ENCODE peak calls at places on chromosomes 4 and X, in five cellular contexts. S, T, U, P and A are unnamed samples.

GRCh38 chr4:111798840-111799239 is 346.4 kb upstream of the FAM241A start:
- DNase-seq in U (no peak), T (no peak), P (no peak), S (no peak), A (no peak)

GRCh38 chrX:12113321-12113720 is 25.0 kb upstream of the FRMPD4 start:
- DNase-seq in P (no peak), U (no peak), T (no peak), S (no peak), A (no peak)

GRCh38 chrX:49257074-49257790 is 7.3 kb downstream of the FOXP3 start:
- DNase-seq in S (no peak), P (no peak), T (no peak), U (no peak), A (no peak)

GRCh38 chrX:40201486-40201885 is 103.7 kb upstream of the BCOR start:
- DNase-seq in S (peak), P (no peak), U (no peak), T (no peak), A (no peak)

GRCh38 chrX:30982467-30982866 is 89.4 kb downstream of the FTHL17 start:
- DNase-seq in P (no peak), S (no peak), T (no peak), U (no peak), A (no peak)

GRCh38 chr4:2797545-2798305 is 4.8 kb downstream of the SH3BP2 start:
- DNase-seq in S (peak), U (no peak), P (no peak), T (peak), A (peak)

GRCh38 chr4:36187723-36188333 is 56.5 kb downstream of the ARAP2 start:
- DNase-seq in S (no peak), P (no peak), U (peak), T (no peak), A (no peak)

GRCh38 chr4:48594185-48594584 is 104.1 kb downstream of the ZAR1 start:
- DNase-seq in P (no peak), S (no peak), U (no peak), T (no peak), A (no peak)

GRCh38 chrX:8688776-8689175 is 43.2 kb downstream of the ANOS1 start:
- DNase-seq in P (no peak), U (no peak), T (no peak), S (no peak), A (no peak)

GRCh38 chr4:13530823-13531608 is 13.3 kb downstream of the NKX3-2 start:
- DNase-seq in S (peak), T (no peak), P (no peak), U (no peak), A (no peak)

GRCh38 chrX:68398286-68398685 is 35.0 kb downstream of the OPHN1 start:
- DNase-seq in T (no peak), U (no peak), S (no peak), P (no peak), A (no peak)

GRCh38 chr4:8015512-8015911 is 75.9 kb upstream of the AFAP1 start:
- DNase-seq in T (no peak), P (no peak), U (no peak), S (no peak), A (no peak)

GRCh38 chrX:19514791-19515614 is at the start of gene MAP3K15:
- DNase-seq in T (peak), S (peak), U (peak), P (no peak), A (peak)

GRCh38 chr4:90002406-90003040 is 107.9 kb downstream of the MMRN1 start:
- DNase-seq in P (no peak), U (no peak), S (no peak), T (no peak), A (no peak)

GRCh38 chr4:101103381-101104142 is 243.8 kb downstream of the PPP3CA start:
- DNase-seq in U (no peak), T (no peak), P (no peak), S (peak), A (no peak)

GRCh38 chr4:152828122-152828521 is 48.4 kb downstream of the ARFIP1 start:
- DNase-seq in S (no peak), U (no peak), T (no peak), P (no peak), A (no peak)

GRCh38 chrX:78429172-78429571 is 101.8 kb upstream of the CYSLTR1 start:
- DNase-seq in S (no peak), T (no peak), P (no peak), U (no peak), A (no peak)

GRCh38 chr4:77800483-77801259 is 18.5 kb downstream of the CNOT6L start:
- DNase-seq in P (no peak), U (no peak), T (no peak), S (no peak), A (no peak)

GRCh38 chr4:13534344-13535063 is 9.8 kb downstream of the NKX3-2 start:
- DNase-seq in U (no peak), T (no peak), P (no peak), S (peak), A (no peak)

GRCh38 chr4:103496800-103497199 is 223.0 kb downstream of the TACR3 start:
- DNase-seq in T (no peak), S (no peak), U (no peak), P (no peak), A (no peak)

GRCh38 chr4:12679217-12679616 is 804.9 kb downstream of the RAB28 start:
- DNase-seq in P (no peak), S (no peak), T (no peak), U (no peak), A (no peak)

GRCh38 chr4:28879178-28879577 is 1841.0 kb upstream of the PCDH7 start:
- DNase-seq in T (no peak), S (no peak), U (no peak), P (no peak), A (no peak)

GRCh38 chr4:31054295-31054694 is 334.1 kb downstream of the PCDH7 start:
- DNase-seq in U (no peak), S (no peak), P (no peak), T (no peak), A (no peak)

GRCh38 chr4:53490161-53490915 is 100.9 kb downstream of the LNX1 start:
- DNase-seq in U (no peak), S (no peak), T (no peak), P (no peak), A (no peak)

GRCh38 chr4:74654230-74654681 is 140.1 kb downstream of the BTC start:
- DNase-seq in P (no peak), U (no peak), S (no peak), T (no peak), A (no peak)

GRCh38 chr4:91936301-91936700 is 367.5 kb upstream of the GRID2 start:
- DNase-seq in P (no peak), U (no peak), T (no peak), S (no peak), A (no peak)

GRCh38 chrX:136273986-136274385 is 22.8 kb upstream of the MAP7D3 start:
- DNase-seq in P (no peak), T (peak), U (no peak), S (no peak), A (no peak)

GRCh38 chrX:21151051-21151450 is 223.2 kb upstream of the CNKSR2 start:
- DNase-seq in T (no peak), P (no peak), U (no peak), S (no peak), A (no peak)

GRCh38 chr4:113106076-113106475 is 56.6 kb downstream of the ANK2 start:
- DNase-seq in U (no peak), T (no peak), S (no peak), P (no peak), A (no peak)

GRCh38 chr4:185115827-185116232 is 27.2 kb upstream of the SLC25A4 start:
- DNase-seq in U (peak), T (peak), S (no peak), P (no peak), A (no peak)

GRCh38 chrX:72011734-72012133 is 101.1 kb downstream of the NHSL2 start:
- DNase-seq in U (no peak), T (no peak), S (no peak), P (no peak), A (no peak)

GRCh38 chr4:176548571-176548970 is 228.8 kb downstream of the SPCS3 start:
- DNase-seq in S (no peak), P (no peak), U (no peak), T (no peak), A (no peak)

GRCh38 chrX:149372861-149373260 is 132.2 kb downstream of the IDS start:
- DNase-seq in P (no peak), T (no peak), S (no peak), U (no peak), A (no peak)

GRCh38 chrX:112527903-112528302 is 151.8 kb downstream of the LHFPL1 start:
- DNase-seq in S (no peak), U (no peak), P (no peak), T (no peak), A (no peak)

GRCh38 chr4:75939890-75940691 is 722 bp downstream of the NAAA start:
- DNase-seq in P (peak), U (peak), T (peak), S (peak), A (peak)

GRCh38 chr4:12791536-12791935 is 692.6 kb downstream of the RAB28 start:
- DNase-seq in T (no peak), P (no peak), S (no peak), U (no peak), A (no peak)

GRCh38 chr4:25859429-25860148 is 3.2 kb downstream of the SEL1L3 start:
- DNase-seq in U (no peak), T (no peak), P (no peak), S (peak), A (no peak)

GRCh38 chr4:155889036-155889793 is 14.3 kb upstream of the TDO2 start:
- DNase-seq in P (no peak), T (peak), U (no peak), S (no peak), A (no peak)

GRCh38 chr4:63663870-63664269 is 745.4 kb downstream of the TECRL start:
- DNase-seq in U (no peak), P (no peak), T (no peak), S (no peak), A (no peak)